ENCODE peak calls at places on chromosomes 6 and 20, in four cellular contexts. G is IMR-90, E is K562, K is H1. Z is an unnamed sample.

GRCh38 chr20:33172781-33173180 is 4.8 kb downstream of the BPIFA2 start:
- DNase-seq in G (no peak), E (no peak), K (no peak), Z (no peak)

GRCh38 chr6:22447191-22447590 is 122.2 kb upstream of the HDGFL1 start:
- DNase-seq in G (no peak), E (no peak), K (no peak), Z (no peak)

GRCh38 chr20:2084703-2085102 is 16.9 kb upstream of the STK35 start:
- DNase-seq in G (no peak), E (no peak), K (no peak), Z (no peak)

GRCh38 chr6:63677282-63677681 is 41.7 kb downstream of the PHF3 start:
- DNase-seq in G (no peak), E (no peak), K (no peak), Z (no peak)

GRCh38 chr6:147509900-147510299 is 1.4 kb downstream of the SAMD5 start:
- DNase-seq in G (no peak), E (no peak), K (no peak), Z (no peak)

GRCh38 chr20:46406986-46407670 is 713 bp upstream of the ELMO2 start:
- DNase-seq in G (peak), E (no peak), K (no peak), Z (peak)

GRCh38 chr6:163415176-163415619 is 680 bp downstream of the QKI start:
- DNase-seq in G (no peak), E (peak), K (no peak), Z (no peak)

GRCh38 chr20:58084566-58084965 is 143.9 kb downstream of the ANKRD60 start:
- DNase-seq in G (no peak), E (no peak), K (peak), Z (no peak)

GRCh38 chr20:23270427-23270911 is 80.1 kb upstream of the NXT1 start:
- DNase-seq in G (peak), E (no peak), K (no peak), Z (no peak)

GRCh38 chr6:121932071-121933009 is 467.1 kb upstream of the HSF2 start:
- DNase-seq in G (peak), E (no peak), K (peak), Z (no peak)

GRCh38 chr6:106630366-106630765 is 988 bp downstream of the QRSL1 start:
- DNase-seq in G (no peak), E (peak), K (no peak), Z (no peak)

GRCh38 chr6:151413372-151414145 is 22.2 kb upstream of the ZBTB2 start:
- DNase-seq in G (no peak), E (no peak), K (no peak), Z (no peak)

DNA sequence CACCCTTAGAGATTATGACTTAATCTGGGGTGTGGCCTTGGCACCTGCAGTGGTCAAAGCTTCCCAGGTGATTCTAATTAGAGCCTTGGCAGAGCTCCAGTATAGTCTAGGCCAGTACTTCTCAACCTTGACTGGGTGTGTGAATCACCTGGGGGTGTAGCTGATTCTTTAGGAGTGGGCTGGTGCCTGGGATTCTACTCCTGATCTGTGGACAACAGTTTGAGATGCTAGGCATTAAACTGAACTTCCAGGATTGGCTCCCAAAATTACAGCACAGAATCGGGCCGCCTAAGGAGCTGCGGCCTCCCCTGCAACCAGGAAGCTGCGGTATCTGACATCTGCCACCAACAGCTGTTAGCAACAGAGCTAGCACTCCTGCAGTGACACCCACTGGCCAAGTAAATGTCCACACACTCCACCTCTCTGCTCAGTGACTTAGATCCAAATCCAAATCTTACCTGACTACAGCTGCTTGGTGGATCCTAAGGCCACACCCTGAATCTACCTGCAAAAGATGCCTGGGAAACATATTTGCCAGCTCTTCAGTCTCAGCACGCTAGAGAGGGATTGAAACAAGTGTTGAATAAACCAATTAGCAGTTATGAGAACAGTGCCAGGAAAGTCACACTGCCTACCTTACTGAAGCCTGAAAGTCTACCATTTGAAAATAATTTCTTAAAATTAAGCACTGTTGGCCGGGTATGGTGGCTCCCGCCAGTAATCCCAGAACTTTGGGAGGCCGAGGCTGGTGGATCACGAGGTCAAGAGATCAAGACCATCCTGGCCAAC is 126.7 kb downstream of the UNC5CL start:
- DNase-seq in G (no peak), E (peak), K (no peak), Z (peak)
- TF ChIP-seq CHD1 in G (no peak), E (no peak), K (no peak), Z (no peak)

DNA sequence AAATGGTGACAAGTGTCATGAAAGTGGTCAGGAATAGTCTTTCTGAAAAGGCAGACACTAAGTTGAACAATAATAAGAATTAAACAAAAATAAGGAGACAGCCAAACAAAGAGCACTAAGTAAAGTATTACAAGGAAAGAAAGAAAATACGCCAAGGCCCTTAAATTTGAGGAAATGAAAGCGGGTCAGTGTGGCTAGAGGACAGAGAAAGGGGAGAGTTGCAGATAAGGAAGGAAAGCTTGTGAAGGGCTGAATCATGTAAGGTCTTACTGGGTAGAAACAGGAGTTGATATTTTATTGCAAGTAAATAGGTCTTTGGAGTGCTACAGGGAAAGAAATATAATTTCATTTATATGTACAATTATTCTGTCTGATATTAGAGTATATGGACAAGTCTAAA is 732.1 kb downstream of the EPHA7 start:
- DNase-seq in G (no peak), E (no peak), K (no peak), Z (no peak)
- TF ChIP-seq CHD1 in G (no peak), E (no peak), K (no peak), Z (no peak)

DNA sequence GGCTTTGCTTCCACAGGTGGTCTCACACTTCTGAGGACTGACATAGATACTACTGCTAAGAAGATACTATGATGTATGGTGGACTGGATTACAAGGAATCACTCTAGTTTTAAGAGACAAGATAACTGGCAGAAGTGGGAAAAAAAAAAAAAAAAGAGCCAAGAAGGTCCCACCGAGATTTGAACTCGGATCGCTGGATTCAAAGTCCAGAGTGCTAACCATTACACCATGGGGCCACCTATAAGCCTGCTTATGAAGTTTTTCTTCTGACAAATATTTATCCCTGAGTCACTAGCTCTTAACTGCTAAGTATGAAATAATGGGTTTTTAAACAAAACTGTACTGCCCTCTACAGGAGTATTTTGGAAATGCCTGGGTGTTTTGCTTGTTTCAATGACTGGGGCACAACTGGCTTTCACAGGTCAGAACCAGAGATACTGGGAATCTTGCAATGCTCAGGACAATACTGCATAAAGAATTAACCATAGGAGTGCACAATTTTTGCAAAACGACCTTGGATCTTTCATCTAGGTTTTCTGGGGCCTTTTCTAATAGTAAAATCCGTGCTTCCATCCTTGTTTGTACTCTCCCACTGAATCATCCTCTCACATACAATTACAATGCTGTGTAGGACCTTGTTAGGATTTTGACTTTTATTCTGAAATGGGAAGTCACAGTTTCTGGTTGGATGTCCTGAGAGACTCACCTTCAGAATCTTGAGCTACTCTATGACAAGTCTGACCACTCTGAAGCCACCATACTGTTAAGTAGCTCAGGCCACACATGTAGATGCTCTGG is 116.3 kb downstream of the OR2B2 start:
- DNase-seq in G (peak), E (peak), K (peak), Z (peak)
- TF ChIP-seq CHD1 in G (no peak), E (no peak), K (no peak), Z (no peak)

GRCh38 chr6:26563488-26563887 is 25.3 kb downstream of the HMGN4 start:
- DNase-seq in G (no peak), E (no peak), K (peak), Z (no peak)

GRCh38 chr6:26569433-26569764 is 27.4 kb upstream of the ABT1 start:
- DNase-seq in G (no peak), E (no peak), K (no peak), Z (no peak)

GRCh38 chr6:26570027-26570809 is 26.5 kb upstream of the ABT1 start:
- DNase-seq in G (no peak), E (peak), K (peak), Z (no peak)

GRCh38 chr6:26571592-26572296 is 25.0 kb upstream of the ABT1 start:
- DNase-seq in G (peak), E (peak), K (peak), Z (peak)

GRCh38 chr6:26568601-26569432 is 27.9 kb upstream of the ABT1 start:
- DNase-seq in G (peak), E (peak), K (peak), Z (peak)
- TF ChIP-seq CHD1 in G (peak), E (no peak), K (no peak), Z (no peak)

DNA sequence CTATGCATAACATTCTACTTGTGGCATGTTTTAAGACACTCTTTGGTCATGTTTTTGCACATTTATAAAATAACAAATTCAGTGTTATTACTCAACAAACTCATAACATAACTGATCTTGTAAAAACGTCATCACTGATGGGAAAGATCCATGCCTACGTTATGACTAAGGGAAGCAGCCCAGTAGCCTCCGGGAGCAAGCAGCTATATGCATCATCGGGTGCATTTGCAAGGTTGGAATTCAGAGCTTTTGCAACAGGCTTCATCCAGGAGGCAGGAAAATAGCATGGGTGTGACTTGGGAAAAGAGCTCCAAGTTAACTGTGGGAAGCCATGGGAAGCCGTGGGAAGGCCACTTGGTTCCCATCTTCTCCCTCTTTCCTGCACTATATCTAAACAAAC is 271.6 kb upstream of the SGK1 start:
- DNase-seq in G (peak), E (no peak), K (no peak), Z (no peak)
- TF ChIP-seq CHD1 in G (no peak), E (no peak), K (no peak), Z (no peak)

GRCh38 chr20:50233325-50234212 is 42.9 kb downstream of the CEBPB start:
- DNase-seq in G (no peak), E (no peak), K (no peak), Z (no peak)
- TF ChIP-seq CHD1 in G (no peak), E (no peak), K (no peak), Z (no peak)

GRCh38 chr6:8588176-8588575 is 152.8 kb upstream of the SLC35B3 start:
- DNase-seq in G (no peak), E (no peak), K (no peak), Z (no peak)

DNA sequence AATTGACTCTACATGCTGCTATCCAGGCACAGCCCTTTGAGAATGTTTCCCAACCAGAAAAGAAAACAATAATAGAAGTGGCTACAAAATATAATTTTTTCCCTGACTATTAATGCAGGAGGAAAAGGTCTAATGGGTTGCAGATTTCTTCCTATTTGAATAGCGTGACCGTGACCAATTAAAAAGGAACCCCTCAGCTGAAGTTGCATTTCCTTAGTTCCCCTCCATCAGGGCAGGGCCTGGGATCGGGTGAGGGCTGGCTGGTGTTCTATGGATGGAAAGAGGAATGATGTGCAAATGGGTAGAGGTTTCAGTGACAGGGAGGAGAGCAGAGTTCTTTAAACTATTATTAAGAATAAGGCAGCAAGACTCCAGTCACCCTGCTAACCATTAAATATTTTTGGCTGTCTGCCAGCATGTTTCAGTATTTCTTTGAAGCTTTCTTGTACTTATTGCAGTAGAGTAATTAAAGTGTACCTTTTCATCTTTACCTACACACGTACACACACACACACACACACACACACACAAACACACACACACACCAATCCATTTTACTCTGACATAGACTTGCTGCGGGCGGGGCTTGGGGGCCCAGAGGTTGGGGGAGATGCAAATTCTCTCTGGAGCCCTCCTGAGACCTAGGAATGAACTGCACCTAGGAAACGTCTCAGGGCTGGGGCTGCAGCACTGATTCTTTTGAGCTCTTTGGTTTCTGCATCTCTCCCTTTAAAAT is 154.8 kb upstream of the SLC35B3 start:
- DNase-seq in G (no peak), E (no peak), K (peak), Z (no peak)
- TF ChIP-seq CHD1 in G (no peak), E (no peak), K (no peak), Z (no peak)

Z was measured in GM12878.